ENCODE peak calls at places on chromosome 3, in five cellular contexts. K is fibroblast of lung, O is adipocyte, T is MM.1S, S is neural progenitor cell. V is an unnamed sample.

GRCh38 chr3:194185225-194185624 is 49.3 kb downstream of the HES1 start:
- DNase-seq in T (no peak), O (no peak), K (no peak), S (peak; percentile 64), V (no peak)

GRCh38 chr3:45509768-45510129 is 84.8 kb upstream of the LIMD1 start:
- DNase-seq in S (no peak), K (no peak), T (no peak), O (no peak), V (no peak)

GRCh38 chr3:32177702-32178198 is 60.7 kb upstream of the CMTM8 start:
- DNase-seq in S (peak; percentile 87), O (peak; percentile 80), T (peak; percentile 65), K (peak; percentile 86), V (no peak)

GRCh38 chr3:126380011-126380768 is 14.5 kb upstream of the CFAP100 start:
- DNase-seq in K (no peak), O (no peak), S (no peak), T (no peak), V (no peak)

GRCh38 chr3:57755368-57756021 is 614 bp upstream of the SLMAP start:
- DNase-seq in K (no peak), S (peak; percentile 76), T (peak; percentile 60), O (no peak), V (no peak)

GRCh38 chr3:140927711-140928110 is 13.9 kb upstream of the SLC25A36 start:
- DNase-seq in K (no peak), T (no peak), S (no peak), O (no peak), V (no peak)

GRCh38 chr3:10015476-10015904 is 10.7 kb upstream of the FANCD2 start:
- DNase-seq in S (no peak), O (peak; percentile 96), T (no peak), K (peak; percentile 99), V (no peak)

GRCh38 chr3:46648096-46648495 is 35.8 kb downstream of the FAM240A start:
- DNase-seq in S (no peak), K (no peak), T (no peak), O (no peak), V (no peak)

GRCh38 chr3:172675371-172676193 is 35.3 kb downstream of the NCEH1 start:
- DNase-seq in S (peak; percentile 59), T (peak; percentile 69), K (peak; percentile 71), O (peak; percentile 82), V (peak; percentile 32)

GRCh38 chr3:110583373-110583935 is 488.2 kb upstream of the NECTIN3 start:
- DNase-seq in T (no peak), S (peak; percentile 48), K (peak; percentile 6), O (no peak), V (no peak)

GRCh38 chr3:58306662-58307286 is 454 bp downstream of the HTD2 start:
- DNase-seq in K (peak; percentile 11), T (peak; percentile 46), S (peak; percentile 65), O (peak; percentile 66), V (no peak)

GRCh38 chr3:123871946-123872345 is 12.2 kb downstream of the MYLK start:
- DNase-seq in K (no peak), T (no peak), S (peak; percentile 44), O (no peak), V (no peak)

GRCh38 chr3:32814371-32814770 is 3.4 kb upstream of the TRIM71 start:
- DNase-seq in O (no peak), S (peak; percentile 22), T (no peak), K (no peak), V (no peak)

GRCh38 chr3:131530843-131531242 is 28.1 kb upstream of the MRPL3 start:
- DNase-seq in S (no peak), K (no peak), T (no peak), O (no peak), V (no peak)

GRCh38 chr3:128366652-128367051 is 100.0 kb downstream of the DNAJB8 start:
- DNase-seq in K (no peak), S (no peak), O (no peak), T (no peak), V (no peak)

GRCh38 chr3:22735373-22735772 is 467.8 kb upstream of the UBE2E2 start:
- DNase-seq in T (no peak), S (no peak), K (no peak), O (no peak), V (no peak)

GRCh38 chr3:158652463-158652862 is 8.1 kb downstream of the GFM1 start:
- DNase-seq in K (no peak), S (no peak), T (no peak), O (no peak), V (no peak)

GRCh38 chr3:40623567-40623966 is 98.8 kb downstream of the ZNF621 start:
- DNase-seq in O (no peak), S (no peak), K (no peak), T (peak; percentile 61), V (no peak)

GRCh38 chr3:19652336-19652735 is 281.7 kb downstream of the EFHB start:
- DNase-seq in S (peak; percentile 68), K (no peak), O (no peak), T (no peak), V (no peak)

GRCh38 chr3:5347486-5347885 is 160.0 kb downstream of the EDEM1 start:
- DNase-seq in K (no peak), T (no peak), S (no peak), O (no peak), V (no peak)

GRCh38 chr3:195060531-195061385 is 210.2 kb downstream of the XXYLT1 start:
- DNase-seq in O (no peak), K (no peak), S (peak; percentile 23), T (no peak), V (no peak)

GRCh38 chr3:171453175-171453868 is 6.9 kb downstream of the TNIK start:
- DNase-seq in O (no peak), T (no peak), S (peak; percentile 82), K (peak; percentile 6), V (no peak)

GRCh38 chr3:17771177-17772048 is 29.0 kb upstream of the TBC1D5 start:
- DNase-seq in K (no peak), T (peak; percentile 11), O (peak; percentile 11), S (no peak), V (no peak)

GRCh38 chr3:24503499-24504176 is 9.0 kb upstream of the THRB start:
- DNase-seq in K (no peak), O (no peak), S (no peak), T (peak; percentile 67), V (no peak)

GRCh38 chr3:145983101-145983500 is 177.9 kb downstream of the PLOD2 start:
- DNase-seq in S (no peak), O (no peak), K (no peak), T (no peak), V (no peak)

GRCh38 chr3:56985460-56986327 is 74.8 kb upstream of the SPATA12 start:
- DNase-seq in O (peak; percentile 76), T (no peak), K (peak; percentile 53), S (no peak), V (no peak)

GRCh38 chr3:185779461-185779860 is 45.4 kb downstream of the IGF2BP2 start:
- DNase-seq in S (no peak), O (no peak), T (no peak), K (no peak), V (no peak)

GRCh38 chr3:144843099-144843498 is 871.5 kb downstream of the DIPK2A start:
- DNase-seq in T (no peak), O (peak; percentile 33), K (peak; percentile 24), S (no peak), V (no peak)

GRCh38 chr3:13712682-13713180 is 163.8 kb downstream of the FBLN2 start:
- DNase-seq in O (no peak), T (no peak), S (no peak), K (no peak), V (no peak)

DNA sequence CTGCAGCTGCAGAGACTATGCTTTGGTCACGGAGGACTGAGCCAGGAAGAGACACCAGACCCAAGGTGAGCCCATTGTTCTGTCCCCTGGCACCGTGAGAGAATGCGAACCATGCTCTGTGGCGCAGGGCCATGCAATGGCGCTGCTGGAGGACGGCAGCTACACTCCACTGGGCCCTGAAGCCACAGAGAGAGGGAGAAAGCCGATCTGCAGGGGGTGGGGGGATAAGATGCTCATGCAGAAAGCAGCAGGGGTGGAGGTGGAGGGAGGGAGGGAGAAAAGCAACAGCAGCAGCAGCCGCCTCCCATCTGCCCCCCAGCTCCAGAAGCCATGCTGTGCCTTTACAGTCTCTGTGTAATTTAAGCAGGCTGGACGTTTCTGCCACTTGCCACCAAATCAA is 5.3 kb downstream of the BDH1 start:
- DNase-seq in S (peak; percentile 45), T (no peak), K (no peak), O (no peak), V (no peak)
- H3K9ac ChIP-seq in S (no peak overlapping the region), T (no peak overlapping the region), K (no peak overlapping the region), O (no peak overlapping the region), V (no peak overlapping the region)

GRCh38 chr3:150823277-150823676 is 60.3 kb upstream of the SIAH2 start:
- DNase-seq in T (no peak), O (no peak), S (no peak), K (no peak), V (no peak)

GRCh38 chr3:150828261-150828660 is 65.3 kb upstream of the SIAH2 start:
- DNase-seq in S (no peak), T (no peak), K (no peak), O (no peak), V (no peak)

GRCh38 chr3:150826466-150827282 is 63.7 kb upstream of the SIAH2 start:
- DNase-seq in K (no peak), O (no peak), T (no peak), S (no peak), V (no peak)

GRCh38 chr3:150825916-150826377 is 63.0 kb upstream of the SIAH2 start:
- DNase-seq in T (no peak), S (no peak), O (no peak), K (no peak), V (no peak)

GRCh38 chr3:150825192-150825915 is 62.4 kb upstream of the SIAH2 start:
- DNase-seq in O (no peak), S (no peak), K (no peak), T (no peak), V (no peak)
- H3K9ac ChIP-seq in O (no peak overlapping the region), S (no peak overlapping the region), K (no peak overlapping the region), T (no peak overlapping the region), V (no peak overlapping the region)

DNA sequence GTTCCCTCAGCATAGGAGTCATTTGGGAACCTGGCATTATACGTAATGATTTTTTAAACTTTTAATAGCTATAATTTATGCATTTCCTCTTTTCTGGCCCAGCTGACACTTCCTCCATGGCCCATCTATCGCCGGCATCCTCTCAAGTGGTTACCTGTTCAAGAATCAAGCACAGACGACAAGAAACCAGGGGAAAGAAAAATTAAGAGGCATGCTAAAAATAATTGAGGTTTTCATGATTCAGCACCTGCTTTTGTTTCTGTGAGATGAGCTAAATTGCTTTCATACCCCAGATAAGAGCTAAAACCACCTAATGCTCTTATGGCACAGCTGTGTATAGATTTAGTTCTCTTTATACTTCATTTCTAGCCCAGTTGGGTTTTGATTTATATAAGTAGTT is 1.7 kb downstream of the SPCS1 start:
- DNase-seq in K (no peak), S (no peak), T (peak; percentile 89), O (no peak), V (no peak)
- H3K9ac ChIP-seq in K (no peak overlapping the region), S (no peak overlapping the region), T (peak overlapping the region; percentile 99), O (peak overlapping the region; percentile 97), V (no peak overlapping the region)

GRCh38 chr3:101851833-101852232 is 2.5 kb downstream of the NFKBIZ start:
- DNase-seq in T (no peak), S (no peak), O (peak; percentile 26), K (no peak), V (no peak)
- H3K9ac ChIP-seq in T (no peak overlapping the region), S (no peak overlapping the region), O (peak overlapping the region; percentile 97), K (no peak overlapping the region), V (no peak overlapping the region)

GRCh38 chr3:101631397-101631796 is 45.5 kb downstream of the ZBTB11 start:
- DNase-seq in S (no peak), T (no peak), O (no peak), K (no peak), V (no peak)
- H3K9ac ChIP-seq in S (no peak overlapping the region), T (no peak overlapping the region), O (no peak overlapping the region), K (no peak overlapping the region), V (no peak overlapping the region)